ENCODE peak calls at places on chromosomes 7 and 10, in ten cellular contexts. I is activated CD8-positive, alpha-beta memory T cell treated with anti-CD3 and anti-CD28 coated beads, Interleukin-2, amount 50 U/mL, for 48 hours; B is lower leg skin; L is GF-D8; C is tibial nerve; Z is effector CD4-positive, alpha-beta T cell; N is NCI-H510A; F is stimulated activated CD8-positive, alpha-beta memory T cell treated with anti-CD3 and anti-CD28 coated beads, Interleukin-7, amount 100 ng/mL, for 24 hours; V is EH; A is stimulated activated naive CD8-positive, alpha-beta T cell treated with anti-CD3 and anti-CD28 coated beads, Interleukin-15, Interleukin-2, amounts not matched to agents 100 U/mL and 50 U/mL, for 24 hours. W is an unnamed sample.

GRCh38 chr10:62063795-62064472 is 162.4 kb downstream of the ARID5B start:
- DNase-seq in I (no peak), N (no peak), F (no peak), B (peak), V (peak), A (no peak), L (no peak), Z (no peak), C (peak), W (no peak)

GRCh38 chr7:71424166-71424803 is 292.3 kb downstream of the GALNT17 start:
- DNase-seq in F (no peak), Z (no peak), I (no peak), V (no peak), C (no peak), L (no peak), B (no peak), N (no peak), A (no peak), W (no peak)

GRCh38 chr7:150787321-150788281 is 12.6 kb downstream of the TMEM176B start:
- DNase-seq in A (no peak), C (peak), L (peak), I (no peak), N (no peak), V (no peak), F (no peak), B (no peak), Z (no peak), W (no peak)

GRCh38 chr7:27199820-27200760 is at the start of gene HOXA13:
- DNase-seq in C (no peak), V (peak), L (peak), A (no peak), F (no peak), Z (no peak), B (no peak), I (peak), N (peak), W (peak)

GRCh38 chr7:24576171-24577052 is 3.2 kb downstream of the PALS2 start:
- DNase-seq in L (peak), C (no peak), A (no peak), F (no peak), I (no peak), N (peak), B (no peak), Z (no peak), V (peak), W (peak)

GRCh38 chr7:3683886-3684539 is 383.0 kb downstream of the SDK1 start:
- DNase-seq in L (no peak), C (no peak), N (peak), B (no peak), Z (no peak), F (no peak), V (no peak), A (no peak), I (no peak), W (no peak)

GRCh38 chr10:122112625-122113160 is 123.7 kb downstream of the TACC2 start:
- DNase-seq in L (peak), I (peak), Z (no peak), A (no peak), B (peak), C (peak), N (peak), V (peak), F (no peak), W (peak)

GRCh38 chr7:110766874-110767273 is 324.1 kb upstream of the LRRN3 start:
- DNase-seq in I (no peak), B (no peak), F (no peak), V (no peak), L (no peak), A (no peak), N (no peak), Z (no peak), C (no peak), W (no peak)

GRCh38 chr10:97659589-97659988 is 19.1 kb downstream of the PI4K2A start:
- DNase-seq in L (peak), N (no peak), A (no peak), V (peak), I (no peak), B (no peak), C (no peak), Z (no peak), F (no peak), W (peak)

GRCh38 chr10:80468806-80469421 is 14.8 kb downstream of the TSPAN14 start:
- DNase-seq in A (no peak), L (no peak), I (no peak), C (no peak), B (no peak), N (peak), F (no peak), V (no peak), Z (no peak), W (no peak)

GRCh38 chr7:126605056-126605455 is 647.7 kb downstream of the GRM8 start:
- DNase-seq in I (no peak), V (no peak), N (no peak), C (no peak), Z (no peak), L (no peak), A (no peak), B (no peak), F (no peak), W (no peak)

GRCh38 chr7:149856583-149856982 is 17.2 kb upstream of the ATP6V0E2 start:
- DNase-seq in I (no peak), C (no peak), L (no peak), F (no peak), V (no peak), A (no peak), B (no peak), N (no peak), Z (no peak), W (no peak)

GRCh38 chr10:64091889-64092288 is 570.7 kb downstream of the REEP3 start:
- DNase-seq in Z (no peak), N (no peak), V (peak), C (no peak), F (no peak), B (no peak), L (no peak), I (no peak), A (no peak), W (no peak)

W was measured in EL.